ENCODE peak calls at places on chromosomes 5 and 9, in six cellular contexts. M is B cell; N is activated T-helper 2 cell treated with anti-CD3 and anti-CD28 coated beads, Interferon-gamma antibody, Interleukin-2, Interleukin-4, amounts not matched to agents 10 μg/mL and 5 μg/mL and 100 μg/mL, durations not matched to agents 14 hours and 24 hours and 36 hours; U is NCI-H1417; S is tibial artery; O is NCI-H2029 treated with DMSO at 0.1 percent for 48 hours. L is an unnamed sample.

GRCh38 chr5:127699416-127699815 is 3.8 kb upstream of the CCDC192 start:
- DNase-seq in M (no peak), N (no peak), U (no peak), S (no peak), O (no peak), L (no peak)

GRCh38 chr9:2465921-2466460 is 155.6 kb upstream of the VLDLR start:
- DNase-seq in M (no peak), N (no peak), U (peak; percentile 45), S (no peak), O (peak; percentile 23), L (no peak)

GRCh38 chr9:124394167-124394566 is 21.1 kb downstream of the PSMB7 start:
- DNase-seq in M (no peak), N (no peak), U (no peak), S (no peak), O (no peak), L (no peak)

GRCh38 chr9:107020040-107020530 is 157.1 kb downstream of the ZNF462 start:
- DNase-seq in M (no peak), N (no peak), U (peak; percentile 56), S (no peak), O (no peak), L (no peak)

GRCh38 chr5:103473725-103474124 is 88.9 kb downstream of the NUDT12 start:
- DNase-seq in M (no peak), N (no peak), U (no peak), S (peak; percentile 26), O (no peak), L (no peak)

GRCh38 chr9:86352440-86353106 is 1.6 kb downstream of the TUT7 start:
- DNase-seq in M (no peak), N (no peak), U (no peak), S (no peak), O (no peak), L (no peak)

GRCh38 chr9:107175826-107176500 is 107.1 kb upstream of the RAD23B start:
- DNase-seq in M (no peak), N (no peak), U (no peak), S (no peak), O (no peak), L (no peak)

GRCh38 chr9:89677696-89678393 is 73.0 kb downstream of the GADD45G start:
- DNase-seq in M (no peak), N (no peak), U (peak; percentile 59), S (no peak), O (peak; percentile 64), L (no peak)

GRCh38 chr5:150647275-150648251 is 7.1 kb downstream of the SYNPO start:
- DNase-seq in M (no peak), N (no peak), U (no peak), S (peak; percentile 80), O (no peak), L (no peak)

GRCh38 chr9:98726735-98727134 is 18.0 kb upstream of the GABBR2 start:
- DNase-seq in M (no peak), N (no peak), U (no peak), S (peak; percentile 37), O (no peak), L (peak; percentile 21)

GRCh38 chr9:87786423-87786822 is 60.5 kb downstream of the CTSL start:
- DNase-seq in M (no peak), N (no peak), U (no peak), S (no peak), O (no peak), L (no peak)

L was measured in lower leg skin.